ENCODE peak calls at places on chromosome 10, in six cellular contexts. X, D, R, B, N and E are unnamed samples. For H3K36me3, the result is how much of the 10 kb centered on the place peaks cover.

GRCh38 chr10:77084431-77085144 is 553.0 kb downstream of the KCNMA1 start:
- DNase-seq in B (peak), N (no peak), R (no peak), D (no peak), X (no peak), E (no peak)

GRCh38 chr10:90418869-90419652 is 438.8 kb downstream of the HTR7 start:
- DNase-seq in X (peak), R (peak), N (no peak), D (no peak), B (no peak), E (no peak)

GRCh38 chr10:97940534-97940933 is 89.9 kb downstream of the CRTAC1 start:
- DNase-seq in N (no peak), B (no peak), D (no peak), X (no peak), R (no peak), E (no peak)

GRCh38 chr10:128067691-128068397 is 58.4 kb downstream of the MKI67 start:
- DNase-seq in D (no peak), B (no peak), N (no peak), R (no peak), X (no peak), E (no peak)

GRCh38 chr10:119653209-119653608 is 2.0 kb downstream of the BAG3 start:
- DNase-seq in X (peak), D (no peak), B (no peak), N (no peak), R (no peak), E (no peak)

GRCh38 chr10:110893559-110894179 is 21.9 kb downstream of the PDCD4 start:
- DNase-seq in B (no peak), X (peak), D (no peak), N (no peak), R (peak), E (no peak)

GRCh38 chr10:60495357-60495756 is 105.7 kb upstream of the ANK3 start:
- DNase-seq in N (no peak), R (no peak), B (no peak), X (peak), D (no peak), E (no peak)

GRCh38 chr10:121284952-121285351 is 313.3 kb downstream of the FGFR2 start:
- DNase-seq in X (no peak), B (no peak), D (no peak), R (no peak), N (no peak), E (peak)

GRCh38 chr10:32360241-32360640 is 13.3 kb upstream of the EPC1 start:
- DNase-seq in R (no peak), D (no peak), X (no peak), N (no peak), B (no peak), E (no peak)

GRCh38 chr10:37784678-37785077 is 72.7 kb downstream of the ZNF248 start:
- DNase-seq in R (no peak), B (no peak), N (no peak), D (no peak), X (no peak), E (no peak)

GRCh38 chr10:119268871-119269506 is 61.6 kb downstream of the GRK5 start:
- DNase-seq in D (no peak), X (peak), N (no peak), B (peak), R (no peak), E (no peak)

GRCh38 chr10:43867667-43868361 is 219.1 kb upstream of the ZNF32 start:
- DNase-seq in B (no peak), N (no peak), R (no peak), D (no peak), X (peak), E (no peak)

GRCh38 chr10:110845372-110845755 is 26.4 kb upstream of the PDCD4 start:
- DNase-seq in B (no peak), N (no peak), R (no peak), D (no peak), X (no peak), E (no peak)

GRCh38 chr10:71338728-71339495 is 19.9 kb downstream of the SLC29A3 start:
- DNase-seq in R (no peak), X (no peak), N (no peak), D (no peak), B (no peak), E (no peak)
- H3K36me3 ChIP-seq in R (under half), X (under half), N (under half), D (under half), B (under half), E (under half)

GRCh38 chr10:16439294-16439693 is 2.5 kb downstream of the PTER start:
- DNase-seq in D (no peak), X (no peak), B (no peak), R (no peak), N (no peak), E (no peak)

GRCh38 chr10:16437540-16437894 is 707 bp downstream of the PTER start:
- DNase-seq in X (no peak), N (no peak), R (no peak), B (no peak), D (no peak), E (no peak)

GRCh38 chr10:16436367-16436757 is 448 bp upstream of the PTER start:
- DNase-seq in R (no peak), N (peak), B (peak), X (no peak), D (no peak), E (no peak)

GRCh38 chr10:16440396-16441105 is 3.7 kb downstream of the PTER start:
- DNase-seq in X (no peak), B (no peak), D (no peak), R (no peak), N (peak), E (peak)

DNA sequence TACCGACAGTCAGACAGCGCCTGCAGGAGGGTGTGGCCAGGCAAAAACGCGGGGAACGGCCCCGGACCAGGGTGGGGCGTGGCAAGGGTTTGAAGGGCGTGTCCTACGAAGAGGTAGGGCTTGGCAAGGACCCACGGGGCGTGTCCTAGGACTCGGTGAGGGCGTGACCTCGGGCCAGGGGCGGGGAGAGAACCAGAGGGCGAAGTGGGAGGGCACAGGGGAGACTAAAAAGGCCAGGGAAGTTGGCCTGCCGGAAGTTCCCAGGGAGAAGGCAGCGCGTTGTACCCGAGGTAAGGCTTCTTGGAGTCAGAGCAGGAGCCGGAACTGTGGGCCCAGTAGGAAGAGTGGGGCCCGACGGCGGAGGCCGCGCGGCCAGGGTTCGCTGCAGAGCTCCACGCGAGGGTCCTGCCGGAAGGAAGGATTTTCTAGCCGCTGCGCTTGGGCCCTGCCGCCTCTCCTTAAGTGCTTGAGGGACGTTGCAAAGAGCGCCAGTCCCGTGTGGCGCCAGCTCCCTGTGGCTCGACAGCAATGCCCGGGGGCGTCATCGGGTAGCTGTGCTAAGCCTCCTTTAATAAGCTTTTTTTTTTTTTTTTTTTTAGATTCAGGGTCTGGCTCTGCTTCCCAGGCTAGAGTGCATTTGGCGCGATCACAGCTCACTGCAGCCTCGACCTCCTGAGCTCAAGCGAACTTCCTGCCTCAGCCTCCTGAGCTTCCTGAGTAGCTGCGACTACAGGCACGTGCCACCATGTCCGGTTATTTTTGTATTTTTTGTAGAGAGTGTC is at the start of gene PTER:
- DNase-seq in N (peak), X (peak), B (peak), R (peak), D (peak), E (peak)
- TF ChIP-seq POLR2A in N (peak), X (no peak), B (peak), R (peak), D (peak), E (peak)

DNA sequence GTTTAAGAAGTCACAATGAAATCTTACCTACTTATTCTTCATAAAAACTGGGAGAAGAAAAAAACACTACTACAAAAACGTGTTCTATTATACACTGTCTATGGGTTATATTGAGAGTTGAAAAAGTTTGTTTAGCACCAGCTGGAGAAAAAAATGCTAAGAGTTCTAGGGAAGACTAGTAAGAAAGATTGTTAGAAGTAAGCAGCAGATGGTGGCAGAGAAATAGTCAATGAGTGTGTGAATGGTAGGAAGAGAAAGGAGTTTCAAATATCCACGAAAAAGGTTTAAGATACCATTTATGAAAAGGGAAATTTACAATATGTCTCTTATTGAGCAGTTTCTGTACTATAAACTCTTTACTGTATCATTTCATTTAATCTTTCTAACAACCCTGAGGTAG is 124.7 kb downstream of the NRBF2 start:
- DNase-seq in N (no peak), R (no peak), D (no peak), X (no peak), B (no peak), E (no peak)
- H3K36me3 ChIP-seq in N (under half), R (under half), D (under half), X (under half), B (under half), E (under half)

GRCh38 chr10:117541909-117542705 is 439 bp upstream of the EMX2 start:
- DNase-seq in N (no peak), X (peak), B (no peak), D (no peak), R (no peak), E (no peak)
- TF ChIP-seq POLR2A in N (no peak), X (no peak), B (no peak), D (no peak), R (no peak), E (no peak)

GRCh38 chr10:103104721-103105120 is 88.4 kb downstream of the NT5C2 start:
- DNase-seq in B (no peak), X (no peak), N (no peak), R (no peak), D (no peak), E (no peak)
- H3K36me3 ChIP-seq in B (under half), X (under half), N (under half), R (under half), D (under half), E (under half)

GRCh38 chr10:73358331-73359279 is at the start of gene CFAP70:
- DNase-seq in N (peak), X (peak), D (peak), B (peak), R (no peak), E (peak)
- TF ChIP-seq POLR2A in N (no peak), X (no peak), D (peak), B (no peak), R (no peak), E (no peak)

GRCh38 chr10:5766189-5766588 is 47.0 kb downstream of the GDI2 start:
- DNase-seq in N (no peak), X (no peak), D (no peak), R (no peak), B (no peak), E (no peak)
- H3K36me3 ChIP-seq in N (under half), X (under half), D (under half), R (half or more), B (half or more), E (under half)

GRCh38 chr10:133243593-133243992 is 5.9 kb downstream of the VENTX start:
- DNase-seq in N (no peak), D (no peak), X (no peak), B (no peak), R (no peak), E (no peak)
- TF ChIP-seq POLR2A in N (no peak), D (no peak), X (no peak), B (no peak), R (no peak), E (no peak)

DNA sequence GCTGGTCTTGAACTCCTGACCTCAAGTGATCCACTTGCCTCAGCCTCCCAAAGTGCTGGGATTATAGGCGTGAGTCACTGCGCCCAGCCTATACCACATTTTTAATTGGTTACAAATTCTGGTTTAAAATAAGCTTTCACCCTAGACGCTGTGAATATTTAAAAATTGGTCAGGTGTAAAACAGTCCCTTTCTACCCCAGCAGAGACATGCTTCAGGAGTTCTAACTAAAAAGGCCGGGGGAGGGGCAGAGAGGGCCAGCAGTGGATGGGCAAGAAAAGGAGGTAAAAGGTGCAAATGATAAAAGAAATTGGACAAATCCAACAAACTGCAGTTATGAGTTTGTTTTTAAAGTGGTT is 70.0 kb downstream of the WAPL start:
- DNase-seq in D (no peak), X (no peak), B (no peak), N (no peak), R (no peak), E (no peak)
- H3K36me3 ChIP-seq in D (under half), X (under half), B (half or more), N (under half), R (under half), E (under half)

GRCh38 chr10:132459252-132460028 is 62.4 kb downstream of the PWWP2B start:
- DNase-seq in B (peak), X (no peak), R (no peak), D (no peak), N (peak), E (peak)
- TF ChIP-seq POLR2A in B (no peak), X (no peak), R (no peak), D (no peak), N (no peak), E (no peak)